ENCODE peak calls at places on chromosome 17, in ten cellular contexts. S, O, M, R, I, V, E, Y, X and L are unnamed samples.

GRCh38 chr17:40323731-40324650 is 15.0 kb downstream of the RARA start:
- DNase-seq in M (no peak), V (no peak), I (peak), Y (no peak), O (peak), X (no peak), R (peak), E (no peak), S (no peak), L (no peak)

GRCh38 chr17:50264263-50265113 is 9.8 kb upstream of the TMEM92 start:
- DNase-seq in I (no peak), X (peak), V (peak), S (no peak), Y (peak), O (peak), E (no peak), R (peak), M (peak), L (peak)

GRCh38 chr17:76734080-76734840 is 2.9 kb downstream of the SRSF2 start:
- DNase-seq in Y (no peak), O (no peak), I (no peak), M (no peak), S (peak), X (no peak), V (no peak), R (no peak), E (no peak), L (peak)

GRCh38 chr17:48997103-48997826 is at the start of gene IGF2BP1:
- DNase-seq in M (peak), I (no peak), E (no peak), R (no peak), S (peak), X (peak), V (no peak), Y (peak), O (peak), L (peak)

GRCh38 chr17:14428640-14429029 is 127.8 kb downstream of the HS3ST3B1 start:
- DNase-seq in R (no peak), E (no peak), M (no peak), O (no peak), Y (no peak), I (no peak), X (no peak), V (no peak), S (no peak), L (no peak)

GRCh38 chr17:56700919-56701420 is 107.5 kb downstream of the NOG start:
- DNase-seq in M (no peak), O (no peak), V (no peak), I (no peak), X (no peak), S (no peak), R (no peak), E (no peak), Y (no peak), L (no peak)

GRCh38 chr17:50495217-50495823 is 12.9 kb upstream of the MYCBPAP start:
- DNase-seq in S (no peak), O (no peak), Y (no peak), R (no peak), E (no peak), M (no peak), I (peak), X (no peak), V (no peak), L (no peak)

GRCh38 chr17:1455291-1455747 is 713 bp downstream of the CRK start:
- DNase-seq in R (peak), S (peak), M (peak), O (peak), V (peak), X (peak), Y (peak), I (peak), E (no peak), L (peak)

GRCh38 chr17:16407911-16408588 is 7.3 kb upstream of the TRPV2 start:
- DNase-seq in M (peak), E (no peak), O (no peak), R (peak), X (peak), I (peak), Y (peak), S (peak), V (no peak), L (no peak)

GRCh38 chr17:14779236-14779635 is 478.4 kb downstream of the HS3ST3B1 start:
- DNase-seq in M (no peak), X (no peak), I (no peak), O (no peak), Y (no peak), R (no peak), V (no peak), S (peak), E (no peak), L (no peak)

GRCh38 chr17:42920106-42920900 is 19.7 kb downstream of the G6PC1 start:
- DNase-seq in X (no peak), V (no peak), S (no peak), R (no peak), M (no peak), E (no peak), I (no peak), O (no peak), Y (peak), L (no peak)

GRCh38 chr17:72359811-72360210 is 239.0 kb downstream of the SOX9 start:
- DNase-seq in M (no peak), S (peak), R (no peak), O (no peak), Y (no peak), E (no peak), V (no peak), I (no peak), X (no peak), L (no peak)

GRCh38 chr17:69048634-69049033 is 12.1 kb downstream of the ABCA9 start:
- DNase-seq in O (no peak), X (no peak), E (no peak), Y (no peak), S (no peak), R (no peak), M (no peak), I (no peak), V (no peak), L (no peak)

GRCh38 chr17:42720996-42721583 is 23.8 kb downstream of the EZH1 start:
- DNase-seq in V (no peak), M (peak), R (no peak), S (peak), Y (peak), E (no peak), O (no peak), X (no peak), I (no peak), L (peak)

GRCh38 chr17:1829189-1829578 is 518 bp downstream of the SMYD4 start:
- DNase-seq in S (peak), M (no peak), V (no peak), E (no peak), I (peak), O (no peak), X (no peak), R (no peak), Y (peak), L (peak)

GRCh38 chr17:73341350-73342056 is 29.7 kb upstream of the CDC42EP4 start:
- DNase-seq in I (no peak), O (no peak), X (no peak), M (no peak), V (no peak), Y (no peak), E (no peak), R (no peak), S (peak), L (no peak)

GRCh38 chr17:2347805-2348685 is 10.7 kb downstream of the SGSM2 start:
- DNase-seq in V (peak), Y (peak), S (peak), E (no peak), X (no peak), I (peak), M (no peak), O (peak), R (peak), L (peak)

GRCh38 chr17:59377410-59377809 is 46.0 kb downstream of the YPEL2 start:
- DNase-seq in I (no peak), S (no peak), Y (no peak), V (no peak), R (no peak), O (no peak), X (no peak), E (no peak), M (no peak), L (no peak)

GRCh38 chr17:41329279-41329925 is 13.9 kb upstream of the KRTAP17-1 start:
- DNase-seq in O (peak), S (peak), X (peak), I (no peak), E (no peak), R (peak), V (peak), Y (peak), M (no peak), L (peak)

GRCh38 chr17:17781591-17782424 is 55.0 kb downstream of the SREBF1 start:
- DNase-seq in O (peak), S (peak), R (peak), M (no peak), I (peak), X (peak), E (no peak), Y (peak), V (peak), L (peak)

GRCh38 chr17:59525668-59526067 is 39.7 kb upstream of the DHX40 start:
- DNase-seq in S (no peak), E (no peak), I (no peak), O (no peak), R (no peak), X (no peak), V (no peak), M (no peak), Y (no peak), L (no peak)

GRCh38 chr17:44198721-44199552 is 747 bp downstream of the ATXN7L3 start:
- DNase-seq in R (peak), Y (peak), O (peak), M (peak), I (peak), V (peak), E (no peak), S (peak), X (peak), L (peak)

DNA sequence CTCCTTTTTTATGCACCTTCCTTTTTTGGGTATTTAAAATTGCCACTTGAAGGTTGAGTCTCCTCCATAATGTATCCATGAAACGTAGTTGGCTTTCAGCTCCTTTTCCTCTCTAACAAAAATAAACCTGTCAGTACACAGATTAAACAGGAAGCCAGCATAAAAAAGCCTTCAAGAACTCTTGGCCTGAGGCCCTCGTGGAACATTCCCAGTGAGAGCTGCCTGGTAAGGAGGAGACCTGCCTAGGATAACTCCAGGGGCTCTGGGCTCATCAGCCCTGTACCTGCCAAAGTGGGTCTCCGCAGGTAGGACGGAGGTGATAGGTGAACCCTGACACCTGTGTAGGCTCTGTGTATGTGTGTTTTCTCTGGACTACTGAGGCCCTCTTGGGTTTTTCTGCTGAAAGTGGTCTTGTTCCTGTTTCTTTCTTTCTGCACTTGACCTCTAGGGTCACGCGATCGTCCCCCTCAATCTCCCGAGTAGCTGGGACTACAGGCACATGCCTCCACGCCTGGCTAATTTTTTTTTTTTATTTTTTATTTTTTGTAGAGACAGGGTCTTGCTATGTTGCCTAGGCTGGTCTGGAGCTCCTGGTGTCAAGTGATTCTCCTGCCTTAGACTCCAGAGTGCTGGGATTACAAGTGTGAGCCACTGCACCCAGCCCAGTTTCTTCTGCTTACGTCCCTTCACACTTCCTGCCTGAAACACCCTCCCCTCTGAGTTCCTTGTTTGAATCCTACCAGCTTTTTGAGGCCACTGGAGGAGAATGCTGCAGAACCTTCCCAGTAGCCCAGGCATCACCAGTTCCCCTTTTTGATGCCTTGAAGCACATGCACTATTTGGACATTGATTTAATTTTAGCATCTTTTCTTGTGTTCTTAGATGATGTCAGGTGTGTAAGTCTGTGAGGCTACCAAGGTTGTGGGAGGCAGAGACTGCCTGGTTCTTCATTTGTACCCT is 9.8 kb downstream of the PGS1 start:
- DNase-seq in M (peak), V (no peak), X (no peak), S (no peak), R (no peak), I (no peak), E (no peak), Y (no peak), O (no peak), L (peak)
- TF ChIP-seq CTCF in M (no peak), V (no peak), X (no peak), S (no peak), R (no peak), I (no peak), E (no peak), Y (no peak), O (no peak), L (no peak)

DNA sequence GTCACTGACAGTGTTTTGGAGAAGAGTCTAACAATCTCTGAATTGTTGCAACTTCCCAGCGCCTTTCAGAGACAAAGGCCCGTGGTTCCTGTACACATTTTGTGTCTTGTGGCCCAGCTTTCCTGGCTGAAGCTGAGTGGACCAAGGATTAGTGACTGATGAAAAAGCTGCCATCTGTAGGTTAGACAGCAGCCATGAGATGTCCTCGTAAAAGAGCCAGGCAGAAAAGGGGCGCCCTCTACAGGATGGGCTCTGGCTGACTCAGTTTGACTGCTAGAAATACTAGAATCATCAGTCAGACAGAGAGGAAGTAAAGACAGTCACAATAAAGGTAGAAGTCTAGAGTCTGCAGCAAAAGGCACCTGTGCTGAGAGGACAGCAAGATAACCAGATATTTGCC is 26.5 kb upstream of the NF1 start:
- DNase-seq in M (peak), I (no peak), E (no peak), X (no peak), R (no peak), O (no peak), S (peak), Y (peak), V (no peak), L (peak)
- TF ChIP-seq CTCF in M (peak), I (no peak), E (peak), X (no peak), R (no peak), O (no peak), S (peak), Y (peak), V (peak), L (peak)

GRCh38 chr17:9517396-9517795 is 58.2 kb downstream of the STX8 start:
- DNase-seq in I (no peak), E (no peak), X (no peak), S (no peak), Y (no peak), R (no peak), V (no peak), O (no peak), M (no peak), L (no peak)
- TF ChIP-seq CTCF in I (no peak), E (no peak), X (no peak), S (no peak), Y (no peak), R (no peak), V (no peak), O (no peak), M (no peak), L (no peak)

GRCh38 chr17:61729690-61730268 is 133.5 kb downstream of the BRIP1 start:
- DNase-seq in E (no peak), Y (no peak), V (no peak), M (no peak), I (no peak), X (no peak), O (no peak), S (no peak), R (no peak), L (no peak)
- TF ChIP-seq CTCF in E (no peak), Y (no peak), V (no peak), M (no peak), I (no peak), X (no peak), O (no peak), S (no peak), R (no peak), L (no peak)

GRCh38 chr17:81084691-81085419 is 49.9 kb downstream of the BAIAP2 start:
- DNase-seq in M (no peak), V (peak), I (peak), O (no peak), Y (no peak), S (no peak), E (no peak), R (no peak), X (no peak), L (no peak)
- TF ChIP-seq CTCF in M (no peak), V (no peak), I (no peak), O (no peak), Y (no peak), S (no peak), E (no peak), R (no peak), X (no peak), L (no peak)

GRCh38 chr17:79976451-79976850 is 59.2 kb downstream of the TBC1D16 start:
- DNase-seq in E (no peak), V (peak), I (no peak), O (peak), M (peak), X (no peak), R (peak), S (no peak), Y (no peak), L (no peak)

GRCh38 chr17:79975498-79976134 is 60.1 kb downstream of the TBC1D16 start:
- DNase-seq in R (peak), S (no peak), E (no peak), M (no peak), V (peak), O (peak), X (no peak), I (no peak), Y (no peak), L (no peak)

GRCh38 chr17:79977161-79977631 is 58.5 kb downstream of the TBC1D16 start:
- DNase-seq in S (no peak), V (peak), R (peak), O (peak), Y (no peak), I (no peak), M (no peak), E (no peak), X (no peak), L (no peak)

GRCh38 chr17:79977711-79978544 is 57.7 kb downstream of the TBC1D16 start:
- DNase-seq in E (no peak), V (peak), S (no peak), I (no peak), O (peak), Y (no peak), M (no peak), R (peak), X (no peak), L (no peak)

GRCh38 chr17:79974786-79975497 is 60.7 kb downstream of the TBC1D16 start:
- DNase-seq in S (no peak), X (no peak), O (peak), Y (no peak), M (peak), R (peak), E (no peak), I (no peak), V (peak), L (no peak)
- TF ChIP-seq CTCF in S (no peak), X (peak), O (no peak), Y (peak), M (no peak), R (no peak), E (no peak), I (peak), V (peak), L (peak)